ENCODE peak calls at places on chromosomes 12 and 14, in five cellular contexts. J is Calu3, L is GM23338, S is heart right ventricle, V is thoracic aorta. Z is an unnamed sample.
A peak's percentile ranks its signal among the peaks of the same experiment; 100 is the strongest.

GRCh38 chr12:57851552-57852186 is 5.1 kb upstream of the CTDSP2 start:
- DNase-seq in J (no peak), V (no peak), L (no peak), S (no peak), Z (no peak)

GRCh38 chr12:123063535-123063934 is 83.1 kb downstream of the ARL6IP4 start:
- DNase-seq in L (peak; percentile 89), S (no peak), V (no peak), J (peak; percentile 42), Z (no peak)

GRCh38 chr14:97185186-97185585 is 388.0 kb downstream of the VRK1 start:
- DNase-seq in V (no peak), S (no peak), L (peak; percentile 48), J (no peak), Z (no peak)

GRCh38 chr12:129570796-129571400 is 332.9 kb downstream of the TMEM132D start:
- DNase-seq in V (no peak), J (no peak), S (no peak), L (no peak), Z (no peak)

GRCh38 chr14:67622675-67623074 is 3.0 kb downstream of the ARG2 start:
- DNase-seq in J (no peak), L (peak; percentile 77), V (no peak), S (peak; percentile 23), Z (no peak)

GRCh38 chr14:23153891-23154796 is 29.3 kb downstream of the SLC7A8 start:
- DNase-seq in S (peak; percentile 91), J (peak; percentile 47), L (peak; percentile 87), V (peak; percentile 78), Z (no peak)

GRCh38 chr12:92108651-92109050 is 37.0 kb downstream of the BTG1 start:
- DNase-seq in L (peak; percentile 59), V (no peak), J (no peak), S (peak; percentile 15), Z (no peak)

GRCh38 chr14:22939684-22940083 is 10.5 kb upstream of the PRMT5 start:
- DNase-seq in J (no peak), L (no peak), V (no peak), S (no peak), Z (no peak)

GRCh38 chr12:65643171-65643570 is 181.1 kb upstream of the HMGA2 start:
- DNase-seq in V (no peak), L (no peak), J (no peak), S (no peak), Z (no peak)

GRCh38 chr12:49863946-49864816 is 21.3 kb upstream of the BCDIN3D start:
- DNase-seq in L (no peak), J (no peak), S (no peak), V (no peak), Z (no peak)

GRCh38 chr12:32877670-32878459 is 18.7 kb downstream of the PKP2 start:
- DNase-seq in L (no peak), J (no peak), S (peak; percentile 85), V (no peak), Z (no peak)

GRCh38 chr14:65229431-65230286 is 127.3 kb upstream of the MAX start:
- DNase-seq in S (peak; percentile 26), J (peak; percentile 69), L (peak; percentile 71), V (no peak), Z (peak; percentile 39)
- TF ChIP-seq CTCF in S (no peak), J (no peak), L (no peak), V (no peak), Z (no peak)

GRCh38 chr12:111692575-111693210 is 6.8 kb downstream of the ACAD10 start:
- DNase-seq in V (no peak), S (no peak), L (peak; percentile 71), J (peak; percentile 10), Z (no peak)
- TF ChIP-seq CTCF in V (no peak), S (no peak), L (peak; percentile 55), J (no peak), Z (no peak)

GRCh38 chr14:69288001-69288771 is 28.2 kb downstream of the GALNT16 start:
- DNase-seq in S (peak; percentile 65), L (peak; percentile 41), J (peak; percentile 10), V (no peak), Z (no peak)
- TF ChIP-seq CTCF in S (peak; percentile 51), L (no peak), J (no peak), V (no peak), Z (no peak)

GRCh38 chr12:108236366-108236765 is 102.7 kb downstream of the CMKLR1 start:
- DNase-seq in L (no peak), V (no peak), S (no peak), J (no peak), Z (no peak)

GRCh38 chr12:108239378-108239777 is 99.7 kb downstream of the CMKLR1 start:
- DNase-seq in S (no peak), V (no peak), L (no peak), J (no peak), Z (no peak)

GRCh38 chr12:108235231-108235959 is 103.7 kb downstream of the CMKLR1 start:
- DNase-seq in S (no peak), J (no peak), L (peak; percentile 54), V (no peak), Z (no peak)

GRCh38 chr12:108238474-108238873 is 100.6 kb downstream of the CMKLR1 start:
- DNase-seq in S (no peak), V (no peak), L (no peak), J (no peak), Z (no peak)

GRCh38 chr12:108237272-108237671 is 101.8 kb downstream of the CMKLR1 start:
- DNase-seq in V (no peak), L (peak; percentile 72), S (no peak), J (no peak), Z (no peak)
- TF ChIP-seq CTCF in V (no peak), L (peak; percentile 68), S (no peak), J (no peak), Z (no peak)

GRCh38 chr12:18320036-18320617 is 58.8 kb downstream of the PIK3C2G start:
- DNase-seq in S (no peak), L (peak; percentile 78), V (no peak), J (peak; percentile 71), Z (peak; percentile 25)
- TF ChIP-seq CTCF in S (peak; percentile 51), L (peak; percentile 71), V (no peak), J (peak; percentile 51), Z (peak; percentile 8)

GRCh38 chr12:132075026-132075713 is 68.9 kb downstream of the DDX51 start:
- DNase-seq in L (peak; percentile 77), V (no peak), J (no peak), S (no peak), Z (no peak)
- TF ChIP-seq CTCF in L (peak; percentile 75), V (no peak), J (peak; percentile 27), S (no peak), Z (no peak)

GRCh38 chr14:100165376-100165775 is 5.9 kb upstream of the DEGS2 start:
- DNase-seq in S (no peak), J (no peak), L (peak; percentile 73), V (no peak), Z (no peak)
- TF ChIP-seq CTCF in S (peak; percentile 32), J (no peak), L (no peak), V (no peak), Z (no peak)